ENCODE peak calls at places on chromosome 21, in ten cellular contexts. U is ACHN, Q is globus pallidus, X is T1000, P is fibroblast of the aortic adventitia, T is AG09309, R is fibroblast of villous mesenchyme, S is memory B cell, Z is NCI-H1092 treated with DMSO at 0.1 percent for 48 hours, I is iPS-NIHi11. Y is an unnamed sample.

GRCh38 chr21:20425856-20426255 is 572.4 kb upstream of the NCAM2 start:
- DNase-seq in S (no peak), R (no peak), I (no peak), U (no peak), T (no peak), P (no peak), Q (no peak), Z (no peak), X (no peak), Y (no peak)

GRCh38 chr21:36695671-36696389 is 3.1 kb upstream of the SIM2 start:
- DNase-seq in Z (no peak), X (no peak), P (no peak), R (no peak), U (no peak), S (no peak), I (peak; percentile 52), T (no peak), Q (no peak), Y (peak; percentile 80)

GRCh38 chr21:26570203-26570602 is 2.9 kb downstream of the CYYR1 start:
- DNase-seq in X (no peak), R (no peak), P (no peak), S (no peak), I (peak; percentile 10), Q (no peak), T (no peak), U (no peak), Z (no peak), Y (no peak)

GRCh38 chr21:32209580-32209979 is 69.3 kb downstream of the MIS18A start:
- DNase-seq in P (no peak), R (no peak), T (no peak), Q (no peak), U (no peak), S (no peak), X (no peak), Z (no peak), I (no peak), Y (no peak)

GRCh38 chr21:43916691-43917514 is 51.9 kb downstream of the AGPAT3 start:
- DNase-seq in S (no peak), Z (no peak), T (no peak), X (no peak), U (no peak), P (no peak), Q (no peak), R (peak; percentile 34), I (no peak), Y (peak; percentile 90)

GRCh38 chr21:32370971-32371766 is 21.6 kb downstream of the URB1 start:
- DNase-seq in Q (no peak), T (no peak), Z (no peak), R (peak; percentile 76), I (no peak), S (no peak), X (no peak), P (peak; percentile 47), U (no peak), Y (peak; percentile 44)

GRCh38 chr21:41943468-41944250 is 10.2 kb downstream of the C2CD2 start:
- DNase-seq in Z (no peak), S (no peak), I (no peak), P (no peak), T (no peak), R (no peak), U (no peak), Q (peak; percentile 77), X (no peak), Y (no peak)

GRCh38 chr21:42745511-42746239 is 92.3 kb downstream of the PDE9A start:
- DNase-seq in R (no peak), Z (no peak), U (no peak), X (no peak), Q (no peak), S (no peak), I (no peak), T (no peak), P (no peak), Y (peak; percentile 39)

GRCh38 chr21:19236209-19236608 is 832.6 kb upstream of the TMPRSS15 start:
- DNase-seq in S (no peak), U (no peak), P (no peak), R (no peak), I (no peak), T (no peak), Z (no peak), Q (no peak), X (no peak), Y (no peak)

GRCh38 chr21:26845066-26845749 is at the start of gene ADAMTS1:
- DNase-seq in Q (peak; percentile 96), P (peak; percentile 96), Z (peak; percentile 26), U (peak; percentile 88), R (peak; percentile 94), I (peak; percentile 80), S (no peak), T (peak; percentile 80), X (peak; percentile 96), Y (peak; percentile 93)

GRCh38 chr21:38806153-38806941 is 618 bp downstream of the ETS2 start:
- DNase-seq in S (no peak), R (no peak), U (no peak), I (peak; percentile 43), Q (no peak), T (no peak), P (no peak), Z (peak; percentile 61), X (no peak), Y (no peak)

GRCh38 chr21:41584603-41585176 is 76.7 kb upstream of the TMPRSS2 start:
- DNase-seq in X (no peak), R (no peak), I (no peak), S (no peak), U (no peak), P (no peak), T (no peak), Z (no peak), Q (no peak), Y (no peak)

GRCh38 chr21:34092241-34092921 is 19.0 kb downstream of the MRPS6 start:
- DNase-seq in U (no peak), I (no peak), P (no peak), R (no peak), T (no peak), Z (no peak), X (no peak), Q (no peak), S (no peak), Y (peak; percentile 36)

GRCh38 chr21:45295576-45296365 is 8.1 kb upstream of the POFUT2 start:
- DNase-seq in Q (no peak), I (no peak), U (no peak), T (peak; percentile 83), R (peak; percentile 100), X (peak; percentile 16), Z (no peak), P (no peak), S (no peak), Y (peak; percentile 96)

GRCh38 chr21:20998456-20998789 is 214 bp downstream of the NCAM2 start:
- DNase-seq in X (no peak), R (no peak), I (no peak), Q (no peak), Z (no peak), U (no peak), P (no peak), S (no peak), T (no peak), Y (no peak)

GRCh38 chr21:38985423-38986378 is 180.0 kb downstream of the ETS2 start:
- DNase-seq in R (peak; percentile 96), S (no peak), Q (no peak), T (peak; percentile 96), U (no peak), Z (peak; percentile 94), X (no peak), I (no peak), P (peak; percentile 100), Y (peak; percentile 97)

GRCh38 chr21:45542667-45543370 is 579 bp upstream of the SLC19A1 start:
- DNase-seq in S (no peak), P (no peak), X (no peak), U (no peak), Q (no peak), I (peak; percentile 61), R (no peak), Z (no peak), T (no peak), Y (peak; percentile 83)

GRCh38 chr21:46171996-46172862 is 12.0 kb downstream of the SPATC1L start:
- DNase-seq in T (no peak), U (no peak), R (no peak), S (no peak), Q (no peak), I (peak; percentile 2), P (no peak), X (no peak), Z (no peak), Y (peak; percentile 5)

GRCh38 chr21:32309906-32310460 is 11.3 kb downstream of the MRAP start:
- DNase-seq in I (no peak), Q (no peak), U (no peak), S (no peak), T (no peak), R (no peak), P (no peak), X (no peak), Z (no peak), Y (peak; percentile 68)

GRCh38 chr21:44869860-44870747 is 3.4 kb downstream of the PTTG1IP start:
- DNase-seq in I (no peak), X (peak; percentile 69), T (peak; percentile 79), Z (no peak), R (peak; percentile 98), S (no peak), P (peak; percentile 96), Q (no peak), U (peak; percentile 96), Y (peak; percentile 98)

GRCh38 chr21:41641821-41642368 is 125.0 kb downstream of the RIPK4 start:
- DNase-seq in U (peak; percentile 50), R (peak; percentile 80), S (no peak), X (peak; percentile 79), T (peak; percentile 87), P (peak; percentile 96), I (no peak), Q (no peak), Z (no peak), Y (peak; percentile 96)

GRCh38 chr21:22993822-22994574 is 1995.8 kb downstream of the NCAM2 start:
- DNase-seq in Z (peak; percentile 49), S (no peak), T (no peak), I (no peak), X (no peak), Q (no peak), U (no peak), P (no peak), R (no peak), Y (no peak)

GRCh38 chr21:41932191-41932575 is 21.6 kb downstream of the C2CD2 start:
- DNase-seq in P (peak; percentile 89), Q (no peak), U (peak; percentile 86), X (peak; percentile 75), S (no peak), Z (no peak), T (peak; percentile 71), I (no peak), R (peak; percentile 82), Y (peak; percentile 90)

GRCh38 chr21:41758550-41758949 is 8.3 kb downstream of the RIPK4 start:
- DNase-seq in Q (no peak), S (no peak), R (no peak), T (no peak), X (peak; percentile 32), I (no peak), Z (no peak), P (no peak), U (no peak), Y (peak; percentile 93)

GRCh38 chr21:41315726-41316125 is 875 bp upstream of the FAM3B start:
- DNase-seq in Z (no peak), I (no peak), Q (no peak), R (no peak), X (no peak), P (no peak), U (no peak), T (no peak), S (no peak), Y (peak; percentile 69)

GRCh38 chr21:21111309-21111920 is 113.2 kb downstream of the NCAM2 start:
- DNase-seq in X (no peak), T (no peak), I (no peak), Q (no peak), Z (no peak), R (no peak), U (no peak), S (no peak), P (no peak), Y (no peak)

GRCh38 chr21:45592208-45592619 is 50.0 kb upstream of the SLC19A1 start:
- DNase-seq in Q (no peak), T (no peak), P (peak; percentile 10), X (no peak), I (no peak), U (no peak), Z (no peak), S (peak; percentile 39), R (no peak), Y (peak; percentile 41)

GRCh38 chr21:17931080-17931479 is 111.9 kb upstream of the C21orf91 start:
- DNase-seq in R (no peak), T (no peak), U (peak; percentile 38), I (no peak), P (no peak), X (no peak), Q (no peak), Z (no peak), S (no peak), Y (no peak)

Y was measured in osteoblast.